ENCODE peak calls at places on chromosome 6, in nine cellular contexts. F is tibial artery; T is SJSA1; Y is gastrocnemius medialis; Q is A673; N is adrenal gland; A is mammary epithelial cell; D is Caco-2; J is CD8-positive, alpha-beta memory T cell. Z is an unnamed sample.
A peak's percentile ranks its signal among the peaks of the same experiment; 100 is the strongest.

GRCh38 chr6:161449521-161449920 is 175.7 kb upstream of the AGPAT4 start:
- DNase-seq in F (no peak), D (no peak), A (no peak), T (no peak), Y (no peak), J (no peak), Q (no peak), N (no peak), Z (no peak)

GRCh38 chr6:112936476-112936875 is 589.3 kb downstream of the RFPL4B start:
- DNase-seq in F (no peak), Y (no peak), J (no peak), Q (no peak), D (no peak), N (no peak), T (no peak), A (no peak), Z (no peak)

GRCh38 chr6:37936150-37936549 is 116.6 kb downstream of the ZFAND3 start:
- DNase-seq in J (no peak), Q (no peak), N (no peak), F (no peak), T (no peak), A (no peak), D (no peak), Y (no peak), Z (no peak)

GRCh38 chr6:170114187-170114945 is 176.5 kb downstream of the DLL1 start:
- DNase-seq in Y (peak; percentile 7), D (no peak), J (no peak), F (peak; percentile 32), A (no peak), N (peak; percentile 7), Q (no peak), T (no peak), Z (no peak)

GRCh38 chr6:147508871-147509608 is 550 bp downstream of the SAMD5 start:
- DNase-seq in J (no peak), F (no peak), Y (no peak), T (peak; percentile 39), D (no peak), Q (peak; percentile 33), A (no peak), N (peak; percentile 18), Z (no peak)

GRCh38 chr6:113694278-113695077 is 162.7 kb upstream of the MARCKS start:
- DNase-seq in D (no peak), Q (no peak), A (peak; percentile 64), T (peak; percentile 85), F (no peak), N (no peak), Y (no peak), J (no peak), Z (no peak)

GRCh38 chr6:35391240-35391968 is 49.0 kb downstream of the PPARD start:
- DNase-seq in Q (no peak), F (no peak), T (peak; percentile 87), D (no peak), J (no peak), Y (no peak), A (peak; percentile 97), N (no peak), Z (no peak)

GRCh38 chr6:130394238-130394637 is 28.4 kb downstream of the TMEM200A start:
- DNase-seq in F (no peak), A (no peak), Q (no peak), N (no peak), D (no peak), J (no peak), Y (no peak), T (no peak), Z (no peak)

GRCh38 chr6:71419217-71419953 is 130.8 kb downstream of the OGFRL1 start:
- DNase-seq in A (no peak), T (peak; percentile 17), N (peak; percentile 29), Y (peak; percentile 24), D (no peak), Q (no peak), J (no peak), F (peak; percentile 61), Z (no peak)

GRCh38 chr6:71419954-71420692 is 131.5 kb downstream of the OGFRL1 start:
- DNase-seq in N (peak; percentile 61), J (no peak), Y (peak; percentile 71), A (no peak), Q (no peak), T (no peak), F (peak; percentile 80), D (no peak), Z (peak; percentile 41)

GRCh38 chr6:71420693-71421328 is 132.2 kb downstream of the OGFRL1 start:
- DNase-seq in F (peak; percentile 98), N (peak; percentile 94), J (no peak), D (no peak), Q (peak; percentile 93), A (peak; percentile 95), Y (peak; percentile 98), T (peak; percentile 93), Z (peak; percentile 96)

DNA sequence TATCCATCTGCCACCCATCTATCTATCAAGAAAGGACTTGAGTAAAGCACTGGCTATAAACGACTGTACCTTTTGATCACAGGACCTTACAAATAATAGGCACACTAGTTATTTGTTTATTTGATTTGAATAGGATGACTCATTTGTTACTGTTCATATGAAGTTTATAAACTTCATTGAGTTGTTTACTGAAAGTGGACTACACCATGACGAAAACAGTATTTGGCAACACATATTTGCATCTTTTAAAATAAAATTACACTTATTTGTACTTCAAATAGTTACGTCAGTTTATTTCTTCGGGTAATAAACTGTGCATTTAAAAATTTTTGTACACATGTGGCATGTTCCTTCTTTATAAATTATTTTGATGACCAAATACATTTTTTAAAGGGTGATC is 133.0 kb downstream of the OGFRL1 start:
- DNase-seq in J (no peak), A (no peak), N (no peak), F (no peak), T (no peak), D (no peak), Y (no peak), Q (no peak), Z (no peak)
- H3K4me1 ChIP-seq in J (no peaks in the 10 kb centered on the region), A (peaks cover 12% of the 10 kb centered on the region), N (peaks cover 5% of the 10 kb centered on the region), F (peaks cover 15% of the 10 kb centered on the region), T (peaks cover 17% of the 10 kb centered on the region), D (no peaks in the 10 kb centered on the region), Y (peaks cover 26% of the 10 kb centered on the region), Q (no peaks in the 10 kb centered on the region), Z (peaks cover 12% of the 10 kb centered on the region)

DNA sequence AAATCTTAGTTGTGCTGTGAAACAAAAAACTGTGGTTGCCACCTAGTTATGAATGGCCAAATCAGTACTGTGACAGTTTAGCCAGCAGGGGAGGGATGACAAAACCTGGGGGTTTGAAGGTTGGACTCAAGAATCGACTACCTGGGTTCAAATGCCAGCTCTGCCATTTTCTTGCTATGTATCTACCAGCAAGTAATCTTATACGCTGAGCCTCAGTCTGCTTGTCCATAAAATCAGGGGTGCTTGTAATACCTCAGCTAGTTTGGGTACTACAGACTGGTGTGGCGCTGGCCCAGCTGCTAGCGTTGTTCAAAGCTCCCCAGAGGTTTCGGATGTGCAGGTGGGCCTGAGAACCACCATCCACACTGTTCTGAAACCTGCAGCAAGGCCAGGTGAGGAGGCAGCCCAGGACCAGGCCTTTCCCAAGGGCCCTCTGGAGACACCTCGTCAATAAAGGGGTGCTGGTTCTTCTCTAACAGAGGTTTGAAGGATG is 40.4 kb downstream of the TRAM2 start:
- DNase-seq in J (no peak), T (no peak), N (no peak), F (no peak), D (no peak), Y (no peak), A (no peak), Q (no peak), Z (no peak)
- H3K4me1 ChIP-seq in J (peaks cover 33% of the 10 kb centered on the region), T (peaks cover 73% of the 10 kb centered on the region), N (peaks cover 7% of the 10 kb centered on the region), F (peaks cover 54% of the 10 kb centered on the region), D (no peaks in the 10 kb centered on the region), Y (no peaks in the 10 kb centered on the region), A (peaks cover 48% of the 10 kb centered on the region), Q (peaks cover 43% of the 10 kb centered on the region), Z (peaks cover 21% of the 10 kb centered on the region)

GRCh38 chr6:14118444-14118843 is 872 bp downstream of the CD83 start:
- DNase-seq in J (no peak), A (no peak), D (no peak), T (no peak), Q (no peak), N (no peak), Y (no peak), F (no peak), Z (no peak)
- H3K4me1 ChIP-seq in J (peaks cover 14% of the 10 kb centered on the region), A (peaks cover 5% of the 10 kb centered on the region), D (peaks cover 4% of the 10 kb centered on the region), T (peaks cover 6% of the 10 kb centered on the region), Q (peaks cover 6% of the 10 kb centered on the region), N (peaks cover 38% of the 10 kb centered on the region), Y (peaks cover 8% of the 10 kb centered on the region), F (peaks cover 13% of the 10 kb centered on the region), Z (no peaks in the 10 kb centered on the region)

DNA sequence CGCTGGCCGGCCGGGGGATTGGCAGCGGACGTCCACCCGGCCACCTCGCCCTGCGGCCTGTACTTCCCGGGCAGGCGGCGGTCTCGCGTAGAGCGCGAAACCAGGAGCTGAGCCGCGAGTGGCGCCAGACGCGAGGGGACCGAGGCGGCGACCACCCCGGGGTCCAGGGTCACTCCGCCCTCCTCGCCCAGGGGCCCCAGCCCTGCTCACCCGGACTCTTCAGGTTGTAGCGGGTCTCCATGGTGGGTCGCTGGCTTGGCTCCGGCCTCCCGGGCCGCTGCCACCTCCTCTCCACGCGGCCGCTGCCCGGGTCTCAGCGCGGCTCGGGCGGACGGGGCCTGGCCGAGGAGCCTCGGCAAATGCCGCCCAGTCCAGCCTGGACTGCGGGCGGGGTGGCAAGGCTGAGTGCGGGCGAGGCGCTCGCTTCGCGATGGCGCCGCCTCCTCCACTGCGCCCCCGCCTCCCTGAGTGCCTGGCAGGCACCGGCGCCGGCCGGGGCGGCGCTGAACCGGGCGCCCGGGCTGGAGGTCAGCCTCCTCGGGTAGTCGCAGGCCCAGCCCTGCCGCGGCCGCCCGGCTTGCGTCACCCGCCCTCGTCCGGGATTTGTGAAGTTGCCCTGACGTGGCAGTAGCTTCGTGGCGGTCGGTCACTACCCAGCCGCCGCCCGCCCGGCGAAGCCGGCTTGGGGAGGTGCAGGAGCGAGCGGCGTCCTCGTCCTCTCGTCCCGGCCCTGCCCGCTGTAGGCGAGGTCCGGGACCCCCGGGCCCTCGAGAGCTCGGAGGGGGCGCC is at the start of gene UBE2J1:
- DNase-seq in N (peak; percentile 95), A (peak; percentile 91), D (peak; percentile 93), F (peak; percentile 98), Y (peak; percentile 95), Q (peak; percentile 71), J (peak; percentile 81), T (peak; percentile 89), Z (peak; percentile 96)
- H3K4me1 ChIP-seq in N (peaks cover 47% of the 10 kb centered on the region), A (peaks cover 21% of the 10 kb centered on the region), D (peaks cover 28% of the 10 kb centered on the region), F (peaks cover 34% of the 10 kb centered on the region), Y (peaks cover 44% of the 10 kb centered on the region), Q (peaks cover 31% of the 10 kb centered on the region), J (peaks cover 57% of the 10 kb centered on the region), T (peaks cover 33% of the 10 kb centered on the region), Z (peaks cover 10% of the 10 kb centered on the region)

GRCh38 chr6:157989541-157990289 is 8.1 kb downstream of the SYNJ2 start:
- DNase-seq in Q (peak; percentile 71), F (peak; percentile 85), A (peak; percentile 68), T (no peak), N (peak; percentile 85), D (no peak), Y (peak; percentile 63), J (no peak), Z (no peak)

GRCh38 chr6:157987788-157988699 is 6.4 kb downstream of the SYNJ2 start:
- DNase-seq in T (no peak), A (no peak), D (no peak), J (no peak), Y (no peak), F (no peak), Q (no peak), N (no peak), Z (no peak)

GRCh38 chr6:157988700-157989063 is 7.0 kb downstream of the SYNJ2 start:
- DNase-seq in D (no peak), Q (no peak), N (no peak), F (no peak), T (no peak), A (no peak), J (no peak), Y (no peak), Z (no peak)

GRCh38 chr6:157991067-157991432 is 9.4 kb downstream of the SYNJ2 start:
- DNase-seq in D (no peak), F (peak; percentile 56), T (no peak), A (no peak), Q (no peak), N (no peak), J (no peak), Y (no peak), Z (no peak)

GRCh38 chr6:157990321-157991066 is 8.8 kb downstream of the SYNJ2 start:
- DNase-seq in N (no peak), A (no peak), D (no peak), F (peak; percentile 57), Y (no peak), T (no peak), J (no peak), Q (peak; percentile 67), Z (no peak)
- H3K4me1 ChIP-seq in N (peaks cover 31% of the 10 kb centered on the region), A (peaks cover 36% of the 10 kb centered on the region), D (peaks cover 32% of the 10 kb centered on the region), F (peaks cover 37% of the 10 kb centered on the region), Y (peaks cover 28% of the 10 kb centered on the region), T (peaks cover 43% of the 10 kb centered on the region), J (peaks cover 39% of the 10 kb centered on the region), Q (peaks cover 21% of the 10 kb centered on the region), Z (peaks cover 4% of the 10 kb centered on the region)

Z was measured in lung.